ENCODE peak calls at places on chromosomes 6 and 20, in nine cellular contexts. Q is stomach; T is right cardiac atrium; N is Karpas-422; U is HCT116; I is Peyer's patch; K is CD8-positive, alpha-beta memory T cell; D is left ventricle myocardium inferior; X is psoas muscle. E is an unnamed sample. For H3K4me1 and H3K9me3, the result is how much of the 10 kb centered on the place peaks cover.

GRCh38 chr6:45838486-45838885 is 177.2 kb downstream of the CLIC5 start:
- DNase-seq in I (no peak), D (no peak), N (no peak), X (no peak), K (no peak), Q (no peak), T (no peak), U (no peak), E (no peak)

GRCh38 chr6:45689926-45690615 is 312.3 kb upstream of the SUPT3H start:
- DNase-seq in X (no peak), U (no peak), K (no peak), I (no peak), Q (no peak), T (no peak), N (no peak), D (no peak), E (no peak)

GRCh38 chr20:49306903-49307336 is 29.1 kb upstream of the ZNFX1 start:
- DNase-seq in N (no peak), K (no peak), X (no peak), D (no peak), U (no peak), T (no peak), Q (no peak), I (peak), E (no peak)

GRCh38 chr6:163789199-163789810 is 374.8 kb downstream of the QKI start:
- DNase-seq in K (no peak), D (no peak), Q (no peak), N (no peak), X (no peak), U (no peak), I (no peak), T (no peak), E (no peak)

GRCh38 chr6:106629103-106629858 is at the start of the genes QRSL1 and RTN4IP1:
- DNase-seq in I (peak), Q (peak), U (peak), X (peak), D (peak), N (peak), K (peak), T (peak), E (peak)

GRCh38 chr6:159212026-159212425 is 42.8 kb downstream of the FNDC1 start:
- DNase-seq in T (no peak), N (peak), I (no peak), Q (no peak), U (no peak), D (no peak), X (no peak), K (no peak), E (no peak)

GRCh38 chr20:60224914-60225313 is 266.7 kb downstream of the CDH26 start:
- DNase-seq in X (no peak), N (peak), Q (no peak), I (no peak), U (no peak), D (no peak), K (no peak), T (no peak), E (no peak)

GRCh38 chr20:11841972-11842461 is 75.7 kb upstream of the BTBD3 start:
- DNase-seq in X (no peak), N (no peak), I (no peak), U (no peak), K (no peak), T (no peak), D (no peak), Q (no peak), E (no peak)

GRCh38 chr20:60222497-60222896 is 264.3 kb downstream of the CDH26 start:
- DNase-seq in U (no peak), N (no peak), Q (no peak), I (no peak), T (no peak), X (no peak), D (no peak), K (no peak), E (no peak)

GRCh38 chr6:89853068-89853467 is 23.4 kb downstream of the CASP8AP2 start:
- DNase-seq in N (no peak), I (no peak), T (no peak), U (no peak), Q (no peak), K (no peak), D (no peak), X (no peak), E (no peak)

GRCh38 chr6:105196076-105196475 is 16.3 kb upstream of the POPDC3 start:
- DNase-seq in X (no peak), K (no peak), T (no peak), D (no peak), Q (no peak), N (no peak), U (no peak), I (no peak), E (no peak)

GRCh38 chr20:33450867-33451266 is 7.3 kb upstream of the SNTA1 start:
- DNase-seq in U (peak), D (no peak), T (no peak), Q (no peak), N (no peak), I (no peak), K (no peak), X (no peak), E (no peak)

GRCh38 chr6:96520851-96521115 is 823 bp upstream of the UFL1 start:
- DNase-seq in T (no peak), D (no peak), X (no peak), Q (no peak), I (no peak), K (no peak), N (no peak), U (no peak), E (no peak)

GRCh38 chr20:63627129-63627699 is 313 bp upstream of the GMEB2 start:
- DNase-seq in K (peak), N (peak), X (peak), Q (peak), U (peak), D (peak), T (peak), I (peak), E (peak)

GRCh38 chr6:37459981-37460800 is 27.2 kb downstream of the CMTR1 start:
- DNase-seq in X (no peak), K (no peak), U (no peak), T (no peak), D (no peak), N (no peak), I (no peak), Q (no peak), E (no peak)

GRCh38 chr6:56366112-56366852 is 118.9 kb upstream of the COL21A1 start:
- DNase-seq in X (no peak), K (no peak), D (no peak), N (no peak), U (no peak), I (no peak), T (no peak), Q (no peak), E (no peak)

GRCh38 chr20:1431158-1431557 is 35.5 kb downstream of the NSFL1C start:
- DNase-seq in U (no peak), X (no peak), Q (no peak), N (peak), K (no peak), D (no peak), T (no peak), I (no peak), E (no peak)

GRCh38 chr6:40042232-40042631 is 108.0 kb upstream of the MOCS1 start:
- DNase-seq in I (no peak), Q (no peak), X (no peak), T (no peak), N (no peak), D (no peak), U (no peak), K (no peak), E (no peak)

GRCh38 chr6:16697437-16698162 is 63.7 kb downstream of the ATXN1 start:
- DNase-seq in X (no peak), T (no peak), D (no peak), U (no peak), K (no peak), Q (no peak), I (no peak), N (no peak), E (no peak)

GRCh38 chr6:130730600-130730999 is 96.6 kb upstream of the SMLR1 start:
- DNase-seq in D (no peak), N (no peak), T (no peak), I (no peak), X (no peak), U (no peak), Q (no peak), K (no peak), E (no peak)

GRCh38 chr6:5214570-5215052 is 46.1 kb downstream of the LYRM4 start:
- DNase-seq in I (no peak), D (peak), X (no peak), T (peak), N (peak), U (peak), K (no peak), Q (no peak), E (no peak)

GRCh38 chr20:1319051-1319450 is 9.9 kb downstream of the SDCBP2 start:
- DNase-seq in U (no peak), I (no peak), N (no peak), D (no peak), T (no peak), Q (no peak), X (no peak), K (no peak), E (no peak)

GRCh38 chr6:71473908-71474307 is 185.3 kb downstream of the OGFRL1 start:
- DNase-seq in Q (no peak), T (peak), I (peak), X (peak), U (no peak), D (peak), K (no peak), N (no peak), E (no peak)

GRCh38 chr20:24048014-24048611 is 59.5 kb upstream of the GGTLC1 start:
- DNase-seq in T (no peak), I (no peak), K (no peak), N (no peak), U (no peak), D (no peak), Q (no peak), X (no peak), E (no peak)

GRCh38 chr20:62892348-62893304 is 31.0 kb upstream of the TCFL5 start:
- DNase-seq in Q (no peak), T (no peak), I (no peak), N (no peak), U (no peak), D (peak), X (no peak), K (peak), E (no peak)

GRCh38 chr6:116090251-116090650 is 10.4 kb upstream of the NT5DC1 start:
- DNase-seq in U (no peak), X (no peak), N (no peak), K (no peak), I (no peak), T (no peak), Q (no peak), D (no peak), E (no peak)

GRCh38 chr6:104640141-104640700 is 219.5 kb downstream of the HACE1 start:
- DNase-seq in K (no peak), X (no peak), U (no peak), D (no peak), N (no peak), T (no peak), I (no peak), Q (no peak), E (no peak)

GRCh38 chr6:160221423-160221822 is 37.2 kb downstream of the SLC22A2 start:
- DNase-seq in U (no peak), X (no peak), N (peak), D (no peak), Q (no peak), K (no peak), I (no peak), T (no peak), E (no peak)

GRCh38 chr6:44247338-44248302 is 719 bp downstream of the HSP90AB1 start:
- DNase-seq in Q (peak), T (peak), U (no peak), X (peak), I (peak), N (peak), D (peak), K (peak), E (peak)

DNA sequence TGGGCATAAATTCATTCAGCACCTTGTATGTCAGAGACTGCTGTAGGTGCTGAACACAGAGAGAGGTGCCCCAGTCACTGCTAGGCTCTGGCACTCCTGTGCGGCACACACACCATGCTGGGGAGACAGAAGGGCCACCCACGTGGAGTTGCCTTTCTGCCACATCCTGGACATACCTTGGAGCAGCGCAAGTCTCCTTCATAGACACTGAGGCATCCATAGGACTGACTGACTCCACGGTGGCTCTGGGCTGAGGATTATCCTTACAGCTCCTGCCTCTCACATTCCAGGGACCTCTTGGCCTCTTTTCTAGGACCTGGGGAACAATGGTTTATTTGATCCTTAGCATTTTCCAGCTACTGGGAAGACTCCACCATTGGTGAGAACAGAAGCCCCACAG is 26.0 kb upstream of the SLC22A23 start:
- DNase-seq in X (no peak), T (no peak), K (no peak), U (no peak), N (no peak), D (no peak), Q (no peak), I (no peak), E (no peak)
- H3K4me1 ChIP-seq in X (under half), T (under half), K (under half), U (under half), N (under half), D (under half), Q (under half), I (under half), E (under half)

GRCh38 chr6:176766-177165 is 115.5 kb upstream of the DUSP22 start:
- DNase-seq in X (no peak), K (no peak), T (no peak), D (no peak), N (no peak), I (no peak), U (no peak), Q (no peak), E (no peak)

GRCh38 chr6:178119-178518 is 114.2 kb upstream of the DUSP22 start:
- DNase-seq in Q (no peak), I (no peak), K (no peak), N (no peak), T (no peak), U (no peak), X (no peak), D (no peak), E (no peak)

GRCh38 chr6:174036-174435 is 118.3 kb upstream of the DUSP22 start:
- DNase-seq in X (no peak), U (no peak), I (no peak), K (no peak), Q (no peak), N (no peak), T (no peak), D (no peak), E (no peak)

GRCh38 chr6:179340-179950 is 112.8 kb upstream of the DUSP22 start:
- DNase-seq in T (no peak), N (no peak), X (no peak), Q (no peak), I (no peak), U (no peak), K (no peak), D (no peak), E (no peak)

GRCh38 chr6:175680-176079 is 116.6 kb upstream of the DUSP22 start:
- DNase-seq in T (no peak), U (no peak), Q (no peak), X (no peak), D (no peak), N (no peak), I (no peak), K (no peak), E (no peak)
- H3K9me3 ChIP-seq in T (under half), U (under half), Q (under half), X (under half), D (under half), N (under half), I (under half), K (under half), E (under half)

DNA sequence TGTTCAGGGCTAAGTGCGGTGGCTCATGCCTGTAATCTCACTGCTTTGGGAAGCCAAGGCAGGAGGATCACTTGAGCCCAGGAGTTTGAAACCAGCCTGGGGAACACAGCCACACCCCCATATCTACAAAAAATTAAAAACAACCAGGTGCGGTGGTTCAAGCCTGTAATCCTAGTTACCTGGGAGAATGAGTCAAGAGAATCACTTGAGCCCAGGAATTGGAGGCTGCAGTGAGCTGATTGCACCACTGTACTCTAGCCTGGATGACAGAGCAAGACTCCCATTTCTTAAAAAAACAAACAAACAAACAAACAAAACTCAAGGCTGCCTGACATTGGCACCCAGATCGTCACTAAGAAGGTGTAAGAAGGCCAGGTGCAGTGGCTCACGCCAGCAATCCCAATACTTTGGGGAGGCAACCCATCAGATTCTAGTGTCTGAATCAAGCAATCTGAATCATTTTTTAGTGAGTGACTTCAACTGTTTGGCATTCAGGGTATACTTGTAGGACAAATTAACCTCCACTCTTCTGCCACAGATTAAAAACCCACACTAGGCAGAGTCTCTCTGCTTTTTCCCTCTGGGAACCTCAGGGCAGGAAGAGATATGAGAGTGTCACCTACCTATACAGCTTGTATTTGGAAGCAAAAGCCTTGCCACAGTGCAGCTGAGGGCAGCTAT is 6.1 kb downstream of the PLAGL2 start:
- DNase-seq in I (no peak), N (no peak), D (no peak), K (no peak), X (no peak), U (no peak), Q (no peak), T (no peak), E (no peak)
- H3K4me1 ChIP-seq in I (under half), N (under half), D (half or more), K (under half), X (half or more), U (under half), Q (half or more), T (under half), E (under half)

DNA sequence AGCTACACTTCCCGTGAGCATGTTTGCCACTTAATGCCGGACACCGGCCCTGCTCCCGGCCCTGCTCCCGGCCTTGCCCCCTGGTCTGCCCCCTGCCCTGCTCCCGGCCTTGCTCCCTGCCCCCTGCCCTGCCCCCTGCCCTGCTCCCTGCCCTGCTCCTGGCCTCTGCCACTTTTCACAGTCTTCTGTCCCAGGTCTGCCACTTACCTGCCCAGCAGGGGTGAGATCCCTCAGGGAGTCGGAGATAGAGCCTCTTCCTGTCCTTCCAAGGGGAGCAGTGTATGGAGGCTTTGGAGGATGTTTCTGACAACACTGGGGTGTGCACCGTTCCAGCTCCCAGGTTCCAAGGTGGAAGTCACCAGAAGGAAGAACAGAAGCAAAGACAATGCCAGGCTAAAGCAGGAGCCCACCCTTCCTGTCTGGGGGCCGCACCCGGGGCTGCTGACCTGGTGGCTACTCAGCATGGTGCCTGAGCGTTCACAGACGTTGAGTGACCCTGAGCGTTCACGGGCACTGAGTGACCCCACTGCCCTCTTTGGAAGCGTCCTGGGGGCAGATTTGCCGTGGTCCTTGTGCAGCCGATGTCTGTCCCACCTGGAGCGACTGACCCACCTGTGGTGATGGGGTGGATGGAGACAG is 199.8 kb downstream of the DLL1 start:
- DNase-seq in D (no peak), X (peak), I (peak), U (no peak), K (no peak), N (no peak), T (no peak), Q (peak), E (peak)
- H3K9me3 ChIP-seq in D (under half), X (under half), I (under half), U (under half), K (under half), N (under half), T (under half), Q (under half), E (under half)

GRCh38 chr20:21026951-21027350 is 79.2 kb downstream of the LINC00237 start:
- DNase-seq in I (no peak), K (no peak), T (no peak), X (no peak), Q (no peak), U (no peak), D (no peak), N (no peak), E (no peak)

GRCh38 chr20:21027569-21027968 is 78.6 kb downstream of the LINC00237 start:
- DNase-seq in K (no peak), X (no peak), D (no peak), N (peak), Q (no peak), T (no peak), I (no peak), U (peak), E (no peak)

GRCh38 chr20:21029356-21029755 is 76.8 kb downstream of the LINC00237 start:
- DNase-seq in U (no peak), D (no peak), N (no peak), Q (no peak), I (no peak), X (no peak), T (no peak), K (no peak), E (no peak)

GRCh38 chr20:21028436-21028835 is 77.7 kb downstream of the LINC00237 start:
- DNase-seq in D (no peak), X (no peak), N (no peak), T (no peak), K (no peak), U (no peak), Q (no peak), I (no peak), E (no peak)

DNA sequence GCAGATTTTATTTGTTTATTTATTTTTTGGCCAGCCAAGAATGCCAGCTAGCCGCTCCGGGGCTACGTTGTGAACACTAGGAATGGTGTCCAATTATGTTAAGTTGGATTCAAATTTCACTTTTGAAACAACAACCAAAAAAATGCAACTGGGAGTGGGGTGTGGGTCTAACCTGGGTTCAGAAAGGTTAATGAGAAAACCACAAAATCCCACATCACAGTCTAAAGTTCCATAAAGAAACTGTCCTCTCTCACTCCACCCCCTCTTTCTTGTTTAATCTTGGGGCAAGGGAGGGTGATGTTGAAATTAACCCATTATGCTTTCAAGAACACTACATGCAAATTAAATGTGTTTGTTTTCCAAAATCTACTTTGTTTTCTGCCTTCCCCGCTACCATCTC is 77.2 kb downstream of the LINC00237 start:
- DNase-seq in T (no peak), Q (no peak), X (no peak), D (no peak), N (no peak), I (no peak), U (no peak), K (no peak), E (no peak)
- H3K4me1 ChIP-seq in T (under half), Q (under half), X (under half), D (under half), N (under half), I (under half), U (under half), K (under half), E (under half)

DNA sequence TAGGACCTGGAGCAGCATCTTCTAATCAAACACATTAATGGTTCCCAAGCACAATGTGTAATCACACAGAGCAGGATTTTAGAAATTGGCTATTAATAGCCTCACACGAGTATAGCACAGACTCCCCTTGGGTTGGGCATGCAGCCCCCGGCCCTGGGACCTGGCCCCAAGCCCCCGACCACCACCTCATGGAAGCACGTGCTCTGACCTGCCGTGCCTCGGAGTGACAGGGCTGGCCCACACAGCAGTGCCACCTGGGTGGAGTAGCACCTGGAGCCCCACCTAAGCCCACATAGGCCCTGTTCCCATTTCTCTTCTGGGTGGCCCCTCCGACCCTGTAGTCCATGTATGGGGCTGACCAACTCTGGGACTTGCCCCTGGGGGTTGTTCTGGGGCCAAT is 171.8 kb downstream of the TTLL2 start:
- DNase-seq in N (no peak), Q (no peak), K (no peak), T (no peak), X (peak), U (no peak), I (no peak), D (no peak), E (no peak)
- H3K9me3 ChIP-seq in N (under half), Q (under half), K (under half), T (under half), X (under half), U (under half), I (under half), D (under half), E (under half)

GRCh38 chr6:150589828-150590227 is 9.9 kb upstream of the PLEKHG1 start:
- DNase-seq in K (no peak), U (no peak), N (no peak), T (no peak), I (no peak), Q (no peak), D (no peak), X (no peak), E (no peak)
- H3K4me1 ChIP-seq in K (under half), U (under half), N (half or more), T (under half), I (under half), Q (under half), D (under half), X (under half), E (under half)

E was measured in right lobe of liver.